ENCODE peak calls at places on chromosomes 11 and 22, in five cellular contexts. I is sigmoid colon, E is A549, G is tibial nerve, C is ovary. O is an unnamed sample.

GRCh38 chr11:103699216-103699615 is 337.2 kb upstream of the DDI1 start:
- DNase-seq in I (no peak), E (no peak), G (no peak), C (no peak), O (no peak)

GRCh38 chr11:73296501-73297230 is 11.4 kb upstream of the ARHGEF17 start:
- DNase-seq in I (no peak), E (no peak), G (no peak), C (peak), O (no peak)

GRCh38 chr22:26796785-26797184 is 139.4 kb downstream of the MIAT start:
- DNase-seq in I (no peak), E (no peak), G (no peak), C (no peak), O (no peak)

GRCh38 chr11:85347291-85347690 is 279.9 kb downstream of the DLG2 start:
- DNase-seq in I (no peak), E (no peak), G (no peak), C (no peak), O (no peak)

GRCh38 chr11:117300301-117300700 is 9.2 kb downstream of the BACE1-AS start:
- DNase-seq in I (peak), E (no peak), G (peak), C (peak), O (no peak)

GRCh38 chr11:123194308-123195181 is 503 bp downstream of the CLMP start:
- DNase-seq in I (peak), E (no peak), G (no peak), C (peak), O (no peak)

GRCh38 chr11:43681543-43681942 is 1.0 kb downstream of the HSD17B12 start:
- DNase-seq in I (no peak), E (peak), G (no peak), C (no peak), O (no peak)

GRCh38 chr22:44091021-44091721 is 67.1 kb downstream of the PARVB start:
- DNase-seq in I (peak), E (peak), G (no peak), C (no peak), O (no peak)

GRCh38 chr11:68390315-68390714 is 70.2 kb upstream of the PPP6R3 start:
- DNase-seq in I (no peak), E (no peak), G (no peak), C (no peak), O (no peak)

GRCh38 chr11:44726278-44727113 is at the start of gene TSPAN18:
- DNase-seq in I (peak), E (no peak), G (no peak), C (peak), O (no peak)

GRCh38 chr11:34789196-34789834 is 126.9 kb downstream of the APIP start:
- DNase-seq in I (no peak), E (no peak), G (no peak), C (no peak), O (no peak)

GRCh38 chr11:117411736-117412135 is 84.1 kb downstream of the CEP164 start:
- DNase-seq in I (peak), E (no peak), G (no peak), C (no peak), O (no peak)

GRCh38 chr11:76287227-76287626 is 80.9 kb upstream of the WNT11 start:
- DNase-seq in I (no peak), E (no peak), G (no peak), C (no peak), O (no peak)

GRCh38 chr11:87127131-87127530 is 89.4 kb downstream of the TMEM135 start:
- DNase-seq in I (no peak), E (no peak), G (no peak), C (no peak), O (no peak)

GRCh38 chr22:39778055-39778454 is 115.5 kb downstream of the ENTHD1 start:
- DNase-seq in I (no peak), E (no peak), G (no peak), C (no peak), O (no peak)

GRCh38 chr11:114847599-114847998 is 169.3 kb downstream of the NXPE2 start:
- DNase-seq in I (no peak), E (no peak), G (no peak), C (no peak), O (no peak)

GRCh38 chr11:69212121-69213110 is 56.7 kb downstream of the SMIM38 start:
- DNase-seq in I (peak), E (no peak), G (no peak), C (no peak), O (no peak)

GRCh38 chr22:44683237-44683636 is 18.8 kb upstream of the PRR5 start:
- DNase-seq in I (no peak), E (no peak), G (no peak), C (no peak), O (no peak)

GRCh38 chr11:119376197-119376847 is 5.2 kb downstream of the USP2 start:
- DNase-seq in I (peak), E (no peak), G (peak), C (no peak), O (no peak)

GRCh38 chr22:23113847-23114720 is 27.7 kb downstream of the RSPH14 start:
- DNase-seq in I (no peak), E (no peak), G (no peak), C (no peak), O (no peak)

GRCh38 chr22:29342577-29343312 is 27.2 kb upstream of the RASL10A start:
- DNase-seq in I (no peak), E (no peak), G (no peak), C (no peak), O (no peak)

GRCh38 chr22:42883121-42883520 is 26.0 kb upstream of the ARFGAP3 start:
- DNase-seq in I (no peak), E (no peak), G (no peak), C (no peak), O (no peak)

GRCh38 chr11:82989628-82990404 is 81.9 kb downstream of the RAB30 start:
- DNase-seq in I (no peak), E (no peak), G (no peak), C (no peak), O (no peak)

GRCh38 chr11:95985174-95985808 is 61.4 kb upstream of the MTMR2 start:
- DNase-seq in I (no peak), E (peak), G (no peak), C (no peak), O (no peak)

GRCh38 chr11:100785148-100785983 is 98.3 kb downstream of the ARHGAP42 start:
- DNase-seq in I (no peak), E (peak), G (no peak), C (no peak), O (no peak)

GRCh38 chr11:48081151-48082010 is 101.0 kb downstream of the PTPRJ start:
- DNase-seq in I (peak), E (no peak), G (peak), C (no peak), O (no peak)

GRCh38 chr11:123519797-123520193 is 89.7 kb downstream of the GRAMD1B start:
- DNase-seq in I (no peak), E (no peak), G (no peak), C (peak), O (no peak)

GRCh38 chr22:30234786-30235470 is 11.6 kb downstream of the LIF start:
- DNase-seq in I (no peak), E (no peak), G (no peak), C (no peak), O (no peak)

DNA sequence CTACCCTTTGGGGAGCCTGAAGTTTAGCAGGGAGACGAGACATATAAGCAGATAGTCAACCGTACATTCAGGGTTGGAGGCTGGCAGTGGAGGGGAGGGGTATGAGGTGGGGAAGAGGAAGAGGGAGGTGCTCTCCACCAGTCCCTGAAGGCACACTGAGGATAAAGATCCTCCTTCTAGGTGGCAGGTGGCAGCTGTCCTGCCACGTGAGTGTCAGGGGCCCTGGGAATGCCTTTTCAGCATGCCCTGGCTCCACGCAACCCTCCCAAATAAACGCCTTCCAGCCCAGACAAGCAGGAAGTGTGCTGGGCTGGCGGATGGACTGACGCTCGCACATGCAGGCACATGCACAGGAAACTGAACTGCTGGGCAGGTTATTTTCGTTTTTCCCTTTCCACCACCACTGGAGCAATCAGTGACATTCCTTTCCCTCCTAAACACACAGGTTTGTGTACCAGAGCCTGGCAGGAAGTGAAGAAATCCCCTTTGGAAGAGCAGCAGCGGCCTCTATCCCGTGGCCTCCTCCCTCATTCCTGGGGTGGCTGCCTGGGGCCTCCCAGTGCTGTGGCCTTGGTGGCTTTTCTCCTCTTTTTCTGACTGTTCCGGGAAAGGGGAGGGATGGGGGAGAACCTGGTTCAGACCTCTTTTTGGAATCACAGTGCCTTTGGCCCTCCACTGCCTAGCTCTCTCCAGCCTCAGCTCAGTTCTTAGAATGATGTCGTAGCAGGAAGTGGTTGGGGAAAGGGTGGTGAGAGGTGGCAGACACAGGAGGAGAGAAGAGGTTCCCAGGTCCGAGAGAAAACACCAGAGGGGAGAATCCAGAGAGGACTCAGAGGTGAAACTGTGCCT is 157.0 kb upstream of the TIMP3 start:
- DNase-seq in I (peak), E (no peak), G (no peak), C (peak), O (no peak)
- TF ChIP-seq EP300 in I (no peak), E (no peak), G (peak), C (no peak), O (no peak)

DNA sequence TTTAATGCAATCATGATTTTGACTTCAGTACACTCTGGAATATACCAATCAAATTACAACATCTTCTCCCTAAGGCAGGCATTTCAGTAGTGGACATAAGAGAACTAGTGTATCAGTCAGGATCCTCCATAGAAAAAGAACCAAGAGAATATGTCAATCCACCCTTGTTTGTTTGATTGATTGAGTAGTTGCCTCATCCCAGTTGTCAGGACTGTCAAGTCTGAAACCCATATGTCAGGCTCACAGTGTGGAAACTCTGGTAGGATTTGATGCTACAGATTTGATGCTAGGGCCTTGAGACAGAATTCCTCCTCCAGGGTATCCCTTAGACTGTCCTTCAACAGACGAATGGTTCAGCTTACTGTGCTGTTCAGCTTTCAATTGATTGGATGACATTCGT is 375.0 kb downstream of the ETS1 start:
- DNase-seq in I (no peak), E (no peak), G (no peak), C (no peak), O (no peak)
- TF ChIP-seq EP300 in I (no peak), E (no peak), G (no peak), C (no peak), O (no peak)

GRCh38 chr11:18050853-18051252 is 4.8 kb upstream of the TPH1 start:
- DNase-seq in I (no peak), E (no peak), G (no peak), C (no peak), O (no peak)
- TF ChIP-seq EP300 in I (no peak), E (no peak), G (no peak), C (no peak), O (no peak)

DNA sequence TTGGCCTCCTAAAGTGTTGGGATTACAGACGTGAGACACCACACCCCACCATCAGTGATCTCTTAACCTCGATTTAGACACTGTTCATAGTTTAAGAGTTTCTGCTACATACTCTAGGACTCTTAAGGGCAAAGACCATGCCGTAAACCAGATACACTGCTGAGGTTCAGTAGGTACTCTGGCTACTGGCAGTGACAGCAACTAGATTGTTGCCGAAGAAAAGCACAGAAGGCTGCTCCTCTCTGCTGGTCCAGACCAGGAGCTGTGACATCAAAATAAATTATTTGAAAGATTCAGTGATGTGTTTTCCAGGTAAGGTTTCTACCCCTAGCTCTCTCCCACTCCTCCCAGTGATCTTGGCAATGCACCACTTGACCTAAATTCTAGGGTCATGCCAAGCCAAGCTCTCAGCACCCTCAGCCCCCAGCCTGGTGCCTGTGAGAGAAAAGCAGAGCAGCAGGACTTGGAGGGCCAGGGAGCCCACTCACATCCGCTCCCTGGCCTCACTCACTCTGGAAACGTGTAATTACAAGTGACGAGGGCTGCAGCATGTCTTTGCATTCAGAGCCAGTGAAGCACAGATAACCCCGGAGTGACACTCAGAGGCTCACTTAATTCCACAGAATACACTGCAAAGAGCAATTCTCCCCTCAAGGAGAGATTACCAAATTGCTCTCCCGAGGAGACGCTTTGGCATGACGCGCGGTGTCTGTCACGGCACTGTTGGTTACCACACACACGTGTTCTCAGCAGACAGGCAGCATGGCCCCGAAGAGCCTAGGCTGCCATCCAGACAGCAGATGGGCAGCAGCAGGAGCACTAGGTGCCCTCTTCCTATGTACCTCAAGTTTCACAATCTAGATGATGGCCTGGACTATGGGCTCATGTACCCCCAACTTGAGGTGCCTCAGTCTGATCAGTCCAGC is 96.9 kb upstream of the PITPNB start:
- DNase-seq in I (peak), E (no peak), G (no peak), C (peak), O (no peak)
- TF ChIP-seq EP300 in I (no peak), E (no peak), G (no peak), C (no peak), O (no peak)

O was measured in esophagus muscularis mucosa.